ENCODE peak calls at places on chromosomes 3 and 15, in six cellular contexts. One of them, this sample, is unnamed.

GRCh38 chr3:97658670-97659285 is 105.8 kb upstream of the ARL6 start:
- DNase-seq in HFF-Myc: peak; percentile 0
- DNase-seq in neural crest cell: no peak
- DNase-seq in OCI-LY7: peak; percentile 45
- DNase-seq in GM13976: peak; percentile 5
- DNase-seq in PC-3: peak; percentile 61
- DNase-seq in this sample: peak; percentile 13

GRCh38 chr15:91864669-91865068 is 11.2 kb downstream of the SLCO3A1 start:
- DNase-seq in neural crest cell: no peak
- DNase-seq in HFF-Myc: no peak
- DNase-seq in GM13976: no peak
- DNase-seq in PC-3: no peak
- DNase-seq in OCI-LY7: peak; percentile 90
- DNase-seq in this sample: no peak

GRCh38 chr15:85693277-85693676 is 101.4 kb downstream of the KLHL25 start:
- DNase-seq in HFF-Myc: no peak
- DNase-seq in GM13976: no peak
- DNase-seq in OCI-LY7: peak; percentile 43
- DNase-seq in PC-3: no peak
- DNase-seq in neural crest cell: no peak
- DNase-seq in this sample: no peak

GRCh38 chr3:25592510-25592968 is 72.2 kb downstream of the TOP2B start:
- DNase-seq in GM13976: no peak
- DNase-seq in PC-3: peak; percentile 31
- DNase-seq in HFF-Myc: no peak
- DNase-seq in OCI-LY7: peak; percentile 19
- DNase-seq in neural crest cell: no peak
- DNase-seq in this sample: no peak

GRCh38 chr15:67076147-67076843 is 10.9 kb downstream of the SMAD3 start:
- DNase-seq in PC-3: peak; percentile 81
- DNase-seq in GM13976: peak; percentile 49
- DNase-seq in neural crest cell: no peak
- DNase-seq in HFF-Myc: no peak
- DNase-seq in OCI-LY7: peak; percentile 85
- DNase-seq in this sample: peak; percentile 40

GRCh38 chr15:52738311-52738710 is 51.8 kb downstream of the ONECUT1 start:
- DNase-seq in OCI-LY7: no peak
- DNase-seq in GM13976: no peak
- DNase-seq in PC-3: no peak
- DNase-seq in HFF-Myc: no peak
- DNase-seq in neural crest cell: no peak
- DNase-seq in this sample: no peak

GRCh38 chr3:64431717-64432116 is 206.5 kb upstream of the PRICKLE2 start:
- DNase-seq in neural crest cell: no peak
- DNase-seq in GM13976: no peak
- DNase-seq in OCI-LY7: no peak
- DNase-seq in HFF-Myc: no peak
- DNase-seq in PC-3: no peak
- DNase-seq in this sample: no peak

GRCh38 chr3:144524531-144524930 is 552.9 kb downstream of the DIPK2A start:
- DNase-seq in HFF-Myc: no peak
- DNase-seq in OCI-LY7: no peak
- DNase-seq in neural crest cell: no peak
- DNase-seq in GM13976: no peak
- DNase-seq in PC-3: no peak
- DNase-seq in this sample: no peak

GRCh38 chr3:14137004-14137403 is 12.2 kb downstream of the TMEM43 start:
- DNase-seq in neural crest cell: no peak
- DNase-seq in PC-3: peak; percentile 85
- DNase-seq in HFF-Myc: no peak
- DNase-seq in OCI-LY7: no peak
- DNase-seq in GM13976: no peak
- DNase-seq in this sample: no peak

GRCh38 chr3:15427981-15428380 is 583 bp downstream of the EAF1 start:
- DNase-seq in OCI-LY7: no peak
- DNase-seq in HFF-Myc: no peak
- DNase-seq in GM13976: no peak
- DNase-seq in PC-3: no peak
- DNase-seq in neural crest cell: no peak
- DNase-seq in this sample: no peak

GRCh38 chr15:74964794-74965193 is 8.2 kb upstream of the RPP25 start:
- DNase-seq in OCI-LY7: no peak
- DNase-seq in GM13976: no peak
- DNase-seq in HFF-Myc: no peak
- DNase-seq in PC-3: peak; percentile 67
- DNase-seq in neural crest cell: no peak
- DNase-seq in this sample: no peak

GRCh38 chr15:44489464-44489863 is 47.5 kb upstream of the EIF3J start:
- DNase-seq in neural crest cell: no peak
- DNase-seq in HFF-Myc: peak; percentile 56
- DNase-seq in GM13976: no peak
- DNase-seq in PC-3: peak; percentile 87
- DNase-seq in OCI-LY7: no peak
- DNase-seq in this sample: no peak

GRCh38 chr3:77319711-77320110 is 279.8 kb downstream of the ROBO2 start:
- DNase-seq in HFF-Myc: no peak
- DNase-seq in neural crest cell: no peak
- DNase-seq in OCI-LY7: peak; percentile 1
- DNase-seq in GM13976: no peak
- DNase-seq in PC-3: peak; percentile 33
- DNase-seq in this sample: peak; percentile 28
- TF ChIP-seq CTCF in HFF-Myc: no peak
- TF ChIP-seq CTCF in neural crest cell: no peak
- TF ChIP-seq CTCF in OCI-LY7: peak; percentile 39
- TF ChIP-seq CTCF in GM13976: no peak
- TF ChIP-seq CTCF in PC-3: peak; percentile 54
- TF ChIP-seq CTCF in this sample: peak; percentile 38

DNA sequence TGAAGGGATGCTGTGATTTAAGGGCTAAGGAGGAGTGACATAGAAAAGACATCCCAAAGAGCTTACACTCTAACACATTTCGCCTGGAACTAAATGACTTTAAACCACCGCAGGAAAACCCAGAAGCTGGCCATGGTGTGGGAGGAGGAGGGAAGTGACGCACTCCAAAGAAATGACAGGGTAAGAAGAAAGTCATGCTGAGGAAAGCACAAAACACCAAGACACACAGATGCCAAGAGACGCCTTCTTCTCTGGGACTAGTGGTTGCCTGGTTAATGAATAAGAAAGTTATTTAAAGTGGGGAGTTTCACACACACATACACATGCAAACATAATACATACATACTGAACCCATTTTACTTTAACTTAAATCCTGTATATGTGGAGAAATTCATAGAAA is 125.7 kb downstream of the NSMCE3 start:
- DNase-seq in GM13976: no peak
- DNase-seq in neural crest cell: no peak
- DNase-seq in HFF-Myc: peak; percentile 32
- DNase-seq in PC-3: peak; percentile 51
- DNase-seq in OCI-LY7: no peak
- DNase-seq in this sample: no peak
- TF ChIP-seq CTCF in GM13976: no peak
- TF ChIP-seq CTCF in neural crest cell: no peak
- TF ChIP-seq CTCF in HFF-Myc: no peak
- TF ChIP-seq CTCF in PC-3: no peak
- TF ChIP-seq CTCF in OCI-LY7: no peak
- TF ChIP-seq CTCF in this sample: no peak

GRCh38 chr3:197445886-197446631 is 109.7 kb downstream of the BDH1 start:
- DNase-seq in OCI-LY7: no peak
- DNase-seq in neural crest cell: no peak
- DNase-seq in GM13976: no peak
- DNase-seq in HFF-Myc: no peak
- DNase-seq in PC-3: no peak
- DNase-seq in this sample: no peak
- TF ChIP-seq CTCF in OCI-LY7: no peak
- TF ChIP-seq CTCF in neural crest cell: no peak
- TF ChIP-seq CTCF in GM13976: no peak
- TF ChIP-seq CTCF in HFF-Myc: no peak
- TF ChIP-seq CTCF in PC-3: no peak
- TF ChIP-seq CTCF in this sample: no peak

GRCh38 chr15:31974855-31975421 is 55.4 kb upstream of the CHRNA7 start:
- DNase-seq in neural crest cell: peak; percentile 73
- DNase-seq in HFF-Myc: no peak
- DNase-seq in OCI-LY7: peak; percentile 52
- DNase-seq in PC-3: peak; percentile 70
- DNase-seq in GM13976: peak; percentile 64
- DNase-seq in this sample: peak; percentile 49
- TF ChIP-seq CTCF in neural crest cell: peak; percentile 81
- TF ChIP-seq CTCF in HFF-Myc: peak; percentile 62
- TF ChIP-seq CTCF in OCI-LY7: peak; percentile 91
- TF ChIP-seq CTCF in PC-3: peak; percentile 90
- TF ChIP-seq CTCF in GM13976: peak; percentile 63
- TF ChIP-seq CTCF in this sample: peak; percentile 60

GRCh38 chr15:92954578-92954977 is 54.5 kb downstream of the CHD2 start:
- DNase-seq in HFF-Myc: no peak
- DNase-seq in GM13976: no peak
- DNase-seq in neural crest cell: no peak
- DNase-seq in OCI-LY7: peak; percentile 25
- DNase-seq in PC-3: peak; percentile 45
- DNase-seq in this sample: no peak
- TF ChIP-seq CTCF in HFF-Myc: peak; percentile 35
- TF ChIP-seq CTCF in GM13976: no peak
- TF ChIP-seq CTCF in neural crest cell: peak; percentile 51
- TF ChIP-seq CTCF in OCI-LY7: peak; percentile 81
- TF ChIP-seq CTCF in PC-3: peak; percentile 66
- TF ChIP-seq CTCF in this sample: peak; percentile 31

GRCh38 chr3:72088486-72089025 is 303.6 kb upstream of the PROK2 start:
- DNase-seq in HFF-Myc: no peak
- DNase-seq in neural crest cell: no peak
- DNase-seq in OCI-LY7: no peak
- DNase-seq in PC-3: no peak
- DNase-seq in GM13976: no peak
- DNase-seq in this sample: no peak
- TF ChIP-seq CTCF in HFF-Myc: no peak
- TF ChIP-seq CTCF in neural crest cell: no peak
- TF ChIP-seq CTCF in OCI-LY7: no peak
- TF ChIP-seq CTCF in PC-3: no peak
- TF ChIP-seq CTCF in GM13976: no peak
- TF ChIP-seq CTCF in this sample: no peak

DNA sequence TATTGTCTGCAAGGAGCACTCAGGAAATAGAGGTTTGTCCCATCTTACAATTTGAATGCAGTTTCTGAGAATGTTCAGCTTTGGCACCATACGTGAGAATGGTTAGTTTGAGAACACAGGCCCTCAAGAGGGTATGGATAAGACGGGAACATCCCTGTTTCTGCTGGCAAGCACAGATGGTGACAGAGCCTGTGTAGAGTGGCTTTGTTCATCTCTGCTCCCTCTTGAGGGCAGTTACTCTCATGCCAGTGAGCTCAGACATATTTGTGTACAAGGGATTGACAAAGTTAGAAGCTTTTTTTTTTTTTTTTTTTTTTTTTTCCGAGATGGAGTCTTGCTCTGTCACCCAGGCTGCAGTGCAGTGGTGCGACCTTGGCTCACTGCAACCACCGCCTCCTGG is 71.5 kb upstream of the FILIP1L start:
- DNase-seq in HFF-Myc: no peak
- DNase-seq in neural crest cell: no peak
- DNase-seq in OCI-LY7: no peak
- DNase-seq in GM13976: no peak
- DNase-seq in PC-3: no peak
- DNase-seq in this sample: no peak
- TF ChIP-seq CTCF in HFF-Myc: no peak
- TF ChIP-seq CTCF in neural crest cell: no peak
- TF ChIP-seq CTCF in OCI-LY7: no peak
- TF ChIP-seq CTCF in GM13976: no peak
- TF ChIP-seq CTCF in PC-3: no peak
- TF ChIP-seq CTCF in this sample: no peak

GRCh38 chr3:197554562-197555280 is 1.0 kb downstream of the BDH1 start:
- DNase-seq in OCI-LY7: peak; percentile 97
- DNase-seq in neural crest cell: peak; percentile 91
- DNase-seq in GM13976: peak; percentile 98
- DNase-seq in PC-3: peak; percentile 98
- DNase-seq in HFF-Myc: peak; percentile 85
- DNase-seq in this sample: peak; percentile 98
- TF ChIP-seq CTCF in OCI-LY7: peak; percentile 69
- TF ChIP-seq CTCF in neural crest cell: peak; percentile 64
- TF ChIP-seq CTCF in GM13976: peak; percentile 69
- TF ChIP-seq CTCF in PC-3: peak; percentile 71
- TF ChIP-seq CTCF in HFF-Myc: peak; percentile 61
- TF ChIP-seq CTCF in this sample: peak; percentile 53